ENCODE peak calls at places on chromosomes 16 and 17, in five cellular contexts. S is HFFc6, Q is endothelial cell, M is BE2C, N is stomach. O is an unnamed sample.

GRCh38 chr17:81924557-81925532 is 2.7 kb downstream of the MAFG start:
- DNase-seq in S (no peak), Q (no peak), M (no peak), N (no peak), O (no peak)

GRCh38 chr17:50927287-50927686 is 61.1 kb upstream of the TOB1 start:
- DNase-seq in S (no peak), Q (no peak), M (no peak), N (no peak), O (no peak)

GRCh38 chr16:86874141-86874540 is 295.8 kb downstream of the FOXL1 start:
- DNase-seq in S (peak; percentile 8), Q (peak; percentile 73), M (peak; percentile 23), N (no peak), O (peak; percentile 48)

GRCh38 chr16:27240948-27241531 is 27.5 kb downstream of the NSMCE1 start:
- DNase-seq in S (peak; percentile 81), Q (no peak), M (no peak), N (peak; percentile 21), O (no peak)

GRCh38 chr16:3510410-3510809 is 9.6 kb downstream of the CLUAP1 start:
- DNase-seq in S (no peak), Q (no peak), M (no peak), N (no peak), O (no peak)

GRCh38 chr17:32536736-32537646 is 50.2 kb downstream of the CDK5R1 start:
- DNase-seq in S (peak; percentile 50), Q (no peak), M (no peak), N (no peak), O (no peak)

GRCh38 chr17:59506907-59507726 is 58.3 kb upstream of the DHX40 start:
- DNase-seq in S (no peak), Q (no peak), M (no peak), N (no peak), O (no peak)

GRCh38 chr17:44645341-44645740 is 10.9 kb upstream of the MEIOC start:
- DNase-seq in S (no peak), Q (no peak), M (no peak), N (no peak), O (no peak)

GRCh38 chr17:80027043-80027435 is 8.6 kb downstream of the TBC1D16 start:
- DNase-seq in S (no peak), Q (no peak), M (no peak), N (no peak), O (no peak)

GRCh38 chr17:67027031-67027628 is 17.2 kb upstream of the CACNG1 start:
- DNase-seq in S (peak; percentile 19), Q (no peak), M (no peak), N (no peak), O (no peak)

GRCh38 chr17:67025216-67025792 is 19.1 kb upstream of the CACNG1 start:
- DNase-seq in S (no peak), Q (no peak), M (no peak), N (peak; percentile 72), O (no peak)

GRCh38 chr17:67022451-67022810 is 21.9 kb upstream of the CACNG1 start:
- DNase-seq in S (no peak), Q (no peak), M (no peak), N (no peak), O (no peak)

GRCh38 chr17:67026341-67026740 is 18.0 kb upstream of the CACNG1 start:
- DNase-seq in S (no peak), Q (no peak), M (no peak), N (no peak), O (no peak)

GRCh38 chr17:67024736-67025135 is 19.6 kb upstream of the CACNG1 start:
- DNase-seq in S (no peak), Q (no peak), M (no peak), N (no peak), O (no peak)
- TF ChIP-seq CTCF in S (no peak), Q (no peak), M (no peak), N (no peak), O (no peak)

GRCh38 chr17:1956134-1956533 is 69.0 kb downstream of the RTN4RL1 start:
- DNase-seq in S (no peak), Q (no peak), M (no peak), N (no peak), O (no peak)
- TF ChIP-seq CTCF in S (no peak), Q (no peak), M (no peak), N (no peak), O (no peak)

GRCh38 chr17:7782237-7782636 is 51.8 kb upstream of the KDM6B start:
- DNase-seq in S (peak; percentile 49), Q (no peak), M (no peak), N (no peak), O (no peak)
- TF ChIP-seq CTCF in S (peak; percentile 71), Q (no peak), M (no peak), N (no peak), O (no peak)

GRCh38 chr17:73785466-73785865 is 141.2 kb upstream of the SDK2 start:
- DNase-seq in S (no peak), Q (no peak), M (peak; percentile 30), N (no peak), O (no peak)

GRCh38 chr17:73783382-73783766 is 139.1 kb upstream of the SDK2 start:
- DNase-seq in S (no peak), Q (no peak), M (no peak), N (no peak), O (no peak)

GRCh38 chr17:73784015-73784603 is 139.9 kb upstream of the SDK2 start:
- DNase-seq in S (no peak), Q (no peak), M (no peak), N (no peak), O (no peak)

GRCh38 chr17:73782231-73782630 is 138.0 kb upstream of the SDK2 start:
- DNase-seq in S (no peak), Q (no peak), M (no peak), N (no peak), O (no peak)

DNA sequence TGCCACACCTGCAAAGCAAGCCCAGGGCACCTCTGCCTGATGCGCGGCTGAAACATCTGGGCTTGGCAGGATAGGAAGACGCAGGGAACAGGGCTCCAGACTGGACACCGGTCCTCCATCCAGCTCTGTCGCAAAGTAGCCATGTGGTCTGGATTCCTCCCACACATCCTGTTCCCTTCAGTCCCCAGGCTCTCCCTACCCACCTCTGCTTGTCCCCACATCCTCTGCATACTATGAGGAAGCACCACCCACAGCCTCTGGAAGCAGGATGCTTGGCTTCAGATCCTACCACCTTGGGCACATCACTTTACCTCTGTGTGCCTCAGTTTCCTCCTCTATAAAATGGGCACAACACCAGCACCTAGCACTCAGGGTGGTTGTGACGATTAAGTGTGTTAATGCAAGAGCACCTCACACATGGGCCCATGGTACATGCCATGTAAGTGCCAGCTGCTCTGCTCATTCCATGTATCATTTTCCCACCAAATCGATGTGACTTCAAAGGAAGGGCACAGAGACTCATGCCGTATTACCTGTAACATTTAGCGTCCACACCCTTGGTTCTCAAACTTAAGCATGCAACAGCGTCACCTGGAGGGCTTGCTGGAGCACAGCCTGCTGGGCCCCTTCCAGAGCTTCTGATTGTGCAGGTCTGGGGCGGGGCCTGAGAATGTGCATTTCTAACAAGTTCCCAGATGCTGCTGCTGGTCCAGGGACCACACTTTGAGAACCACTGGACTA is 138.6 kb upstream of the SDK2 start:
- DNase-seq in S (no peak), Q (no peak), M (no peak), N (no peak), O (no peak)
- TF ChIP-seq CTCF in S (no peak), Q (no peak), M (peak; percentile 25), N (no peak), O (peak; percentile 15)

GRCh38 chr16:19916064-19916463 is 31.4 kb upstream of the GPRC5B start:
- DNase-seq in S (no peak), Q (no peak), M (no peak), N (no peak), O (no peak)
- TF ChIP-seq CTCF in S (no peak), Q (no peak), M (no peak), N (no peak), O (no peak)

DNA sequence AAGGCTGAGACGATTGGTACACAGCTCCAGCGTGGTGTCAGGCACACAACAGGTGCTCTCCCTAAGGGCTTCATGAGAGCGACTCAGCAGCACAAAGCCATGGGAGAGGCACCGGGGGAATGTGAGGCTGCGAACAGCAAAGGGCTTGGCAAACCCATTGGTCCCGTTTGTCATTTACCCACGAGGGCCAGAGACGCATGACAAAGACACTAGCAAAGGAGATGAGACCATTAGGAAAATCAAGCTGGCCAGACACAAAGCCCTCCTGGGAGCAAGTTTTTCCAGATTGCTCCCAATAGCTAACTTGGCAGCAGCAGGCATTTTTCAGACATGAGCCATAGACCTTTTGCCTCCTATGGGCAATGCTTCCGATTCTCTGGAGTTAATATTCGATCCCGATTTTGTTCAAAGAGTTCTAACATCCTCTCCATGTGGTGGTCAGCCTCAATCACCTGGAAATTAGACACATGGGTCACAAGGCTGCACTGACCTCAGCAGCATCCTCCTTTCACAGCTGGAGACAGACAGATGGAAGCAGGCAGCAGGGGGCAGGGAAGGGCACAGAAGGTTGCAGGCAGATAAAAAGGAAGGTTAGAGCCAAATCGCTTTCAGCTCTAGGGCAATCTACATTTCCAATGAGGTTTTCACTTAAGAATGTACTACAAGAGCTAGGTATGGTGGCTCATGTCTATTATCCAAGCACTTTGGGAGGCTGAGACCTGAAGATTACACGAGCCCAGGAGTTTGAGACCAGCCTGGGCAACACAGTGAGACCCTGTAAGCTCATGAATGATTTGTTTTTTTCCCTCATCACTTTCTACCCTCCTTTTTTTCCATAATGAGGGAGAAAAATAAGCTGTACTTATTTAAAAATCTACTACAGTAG is 38.1 kb downstream of the TK2 start:
- DNase-seq in S (peak; percentile 72), Q (no peak), M (peak; percentile 40), N (peak; percentile 25), O (no peak)
- TF ChIP-seq CTCF in S (peak; percentile 37), Q (no peak), M (peak; percentile 50), N (no peak), O (no peak)

DNA sequence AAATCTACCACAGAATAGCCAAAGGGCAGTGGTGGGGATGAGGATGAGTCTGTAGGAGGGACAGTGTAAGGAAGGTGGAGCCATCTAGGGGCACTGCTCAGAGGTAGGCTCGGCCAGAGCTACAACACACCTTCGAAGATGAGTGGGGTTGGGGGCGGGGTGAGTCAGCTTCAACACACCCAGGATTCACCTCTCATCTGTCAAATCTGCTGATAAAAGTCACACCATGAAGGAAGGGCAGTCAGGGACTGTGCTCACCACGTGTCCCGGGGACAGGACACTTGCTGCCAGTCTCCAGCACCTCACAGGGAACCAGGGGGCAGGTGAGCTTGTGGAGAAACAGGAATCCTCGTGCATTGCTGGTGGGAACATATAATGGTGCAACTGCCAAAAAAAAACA is 133.3 kb downstream of the ANKRD11 start:
- DNase-seq in S (no peak), Q (no peak), M (no peak), N (no peak), O (no peak)
- TF ChIP-seq CTCF in S (peak; percentile 21), Q (no peak), M (peak; percentile 10), N (no peak), O (no peak)